ENCODE peak calls at places on chromosomes 3 and 15, in four cellular contexts. E is PC-3, Y is KBM-7, H is stomach. U is an unnamed sample.

GRCh38 chr15:70835415-70835814 is 18.5 kb downstream of the LARP6 start:
- DNase-seq in E (no peak), Y (no peak), H (no peak), U (no peak)

GRCh38 chr15:79640206-79640605 is 208.1 kb downstream of the MINAR1 start:
- DNase-seq in E (peak), Y (no peak), H (peak), U (no peak)

GRCh38 chr3:85691196-85691595 is 732.4 kb downstream of the CADM2 start:
- DNase-seq in E (no peak), H (no peak), Y (no peak), U (no peak)

GRCh38 chr15:74134387-74135027 is 4.1 kb downstream of the ISLR2 start:
- DNase-seq in Y (peak), E (no peak), H (peak), U (no peak)

GRCh38 chr15:38474155-38474757 is 20.3 kb downstream of the FAM98B start:
- DNase-seq in Y (peak), E (peak), H (no peak), U (no peak)

GRCh38 chr3:39343076-39343717 is 13.7 kb downstream of the CCR8 start:
- DNase-seq in H (no peak), Y (no peak), E (peak), U (no peak)

GRCh38 chr15:48424076-48424475 is 92.8 kb downstream of the DUT start:
- DNase-seq in E (peak), Y (peak), H (no peak), U (no peak)

GRCh38 chr15:88057836-88058235 is 198.7 kb downstream of the NTRK3 start:
- DNase-seq in E (no peak), Y (no peak), H (no peak), U (no peak)

U was measured in stimulated activated CD8-positive, alpha-beta memory T cell treated with anti-CD3 and anti-CD28 coated beads, Interleukin-15, amount 100 ng/mL, for 48 hours.